ENCODE peak calls at places on chromosome 6, in five cellular contexts. One of them, this sample, is unnamed.

GRCh38 chr6:68635706-68636513 is 828 bp downstream of the ADGRB3 start:
- DNase-seq in activated CD4-positive, alpha-beta T cell treated with anti-CD3 and anti-CD28 coated beads for 48 hours: peak; percentile 6
- DNase-seq in fibroblast of the aortic adventitia: peak; percentile 16
- DNase-seq in GM12891: peak; percentile 1
- DNase-seq in AG04450: no peak
- DNase-seq in this sample: no peak

GRCh38 chr6:70118670-70119069 is 184.2 kb downstream of the COL9A1 start:
- DNase-seq in activated CD4-positive, alpha-beta T cell treated with anti-CD3 and anti-CD28 coated beads for 48 hours: no peak
- DNase-seq in fibroblast of the aortic adventitia: no peak
- DNase-seq in GM12891: no peak
- DNase-seq in AG04450: no peak
- DNase-seq in this sample: no peak

GRCh38 chr6:26311385-26312095 is 53.5 kb upstream of the BTN3A2 start:
- DNase-seq in activated CD4-positive, alpha-beta T cell treated with anti-CD3 and anti-CD28 coated beads for 48 hours: peak; percentile 74
- DNase-seq in fibroblast of the aortic adventitia: peak; percentile 83
- DNase-seq in GM12891: no peak
- DNase-seq in AG04450: no peak
- DNase-seq in this sample: peak; percentile 76

GRCh38 chr6:133114973-133115372 is 126.2 kb upstream of the EYA4 start:
- DNase-seq in activated CD4-positive, alpha-beta T cell treated with anti-CD3 and anti-CD28 coated beads for 48 hours: no peak
- DNase-seq in fibroblast of the aortic adventitia: no peak
- DNase-seq in GM12891: no peak
- DNase-seq in AG04450: no peak
- DNase-seq in this sample: no peak

GRCh38 chr6:27547157-27548075 is 74.5 kb upstream of the ZNF184 start:
- DNase-seq in activated CD4-positive, alpha-beta T cell treated with anti-CD3 and anti-CD28 coated beads for 48 hours: peak; percentile 75
- DNase-seq in fibroblast of the aortic adventitia: peak; percentile 68
- DNase-seq in GM12891: no peak
- DNase-seq in AG04450: peak; percentile 20
- DNase-seq in this sample: peak; percentile 70

GRCh38 chr6:164014716-164015484 is 600.4 kb downstream of the QKI start:
- DNase-seq in activated CD4-positive, alpha-beta T cell treated with anti-CD3 and anti-CD28 coated beads for 48 hours: no peak
- DNase-seq in fibroblast of the aortic adventitia: no peak
- DNase-seq in GM12891: no peak
- DNase-seq in AG04450: no peak
- DNase-seq in this sample: no peak

GRCh38 chr6:73610444-73611275 is 43.1 kb downstream of the SLC17A5 start:
- DNase-seq in activated CD4-positive, alpha-beta T cell treated with anti-CD3 and anti-CD28 coated beads for 48 hours: no peak
- DNase-seq in fibroblast of the aortic adventitia: peak; percentile 85
- DNase-seq in GM12891: no peak
- DNase-seq in AG04450: no peak
- DNase-seq in this sample: no peak

GRCh38 chr6:25042599-25042936 is 106.8 kb upstream of the RIPOR2 start:
- DNase-seq in activated CD4-positive, alpha-beta T cell treated with anti-CD3 and anti-CD28 coated beads for 48 hours: peak; percentile 35
- DNase-seq in fibroblast of the aortic adventitia: no peak
- DNase-seq in GM12891: no peak
- DNase-seq in AG04450: no peak
- DNase-seq in this sample: peak; percentile 45

GRCh38 chr6:40931927-40932326 is 107.1 kb downstream of the UNC5CL start:
- DNase-seq in activated CD4-positive, alpha-beta T cell treated with anti-CD3 and anti-CD28 coated beads for 48 hours: no peak
- DNase-seq in fibroblast of the aortic adventitia: peak; percentile 32
- DNase-seq in GM12891: no peak
- DNase-seq in AG04450: no peak
- DNase-seq in this sample: no peak

GRCh38 chr6:81228912-81229540 is 523.5 kb downstream of the TENT5A start:
- DNase-seq in activated CD4-positive, alpha-beta T cell treated with anti-CD3 and anti-CD28 coated beads for 48 hours: no peak
- DNase-seq in fibroblast of the aortic adventitia: peak; percentile 37
- DNase-seq in GM12891: no peak
- DNase-seq in AG04450: peak; percentile 62
- DNase-seq in this sample: no peak

GRCh38 chr6:137933696-137934095 is 66.6 kb downstream of the TNFAIP3 start:
- DNase-seq in activated CD4-positive, alpha-beta T cell treated with anti-CD3 and anti-CD28 coated beads for 48 hours: no peak
- DNase-seq in fibroblast of the aortic adventitia: peak; percentile 99
- DNase-seq in GM12891: no peak
- DNase-seq in AG04450: peak; percentile 23
- DNase-seq in this sample: no peak

GRCh38 chr6:27743787-27744186 is 168.4 kb downstream of the OR2B2 start:
- DNase-seq in activated CD4-positive, alpha-beta T cell treated with anti-CD3 and anti-CD28 coated beads for 48 hours: no peak
- DNase-seq in fibroblast of the aortic adventitia: no peak
- DNase-seq in GM12891: no peak
- DNase-seq in AG04450: no peak
- DNase-seq in this sample: no peak

GRCh38 chr6:147664092-147664491 is 155.6 kb downstream of the SAMD5 start:
- DNase-seq in activated CD4-positive, alpha-beta T cell treated with anti-CD3 and anti-CD28 coated beads for 48 hours: no peak
- DNase-seq in fibroblast of the aortic adventitia: no peak
- DNase-seq in GM12891: no peak
- DNase-seq in AG04450: no peak
- DNase-seq in this sample: no peak

GRCh38 chr6:169385237-169385880 is 131.7 kb upstream of the THBS2 start:
- DNase-seq in activated CD4-positive, alpha-beta T cell treated with anti-CD3 and anti-CD28 coated beads for 48 hours: no peak
- DNase-seq in fibroblast of the aortic adventitia: no peak
- DNase-seq in GM12891: no peak
- DNase-seq in AG04450: no peak
- DNase-seq in this sample: no peak

GRCh38 chr6:39093167-39093708 is 21.7 kb downstream of the SAYSD1 start:
- DNase-seq in activated CD4-positive, alpha-beta T cell treated with anti-CD3 and anti-CD28 coated beads for 48 hours: no peak
- DNase-seq in fibroblast of the aortic adventitia: no peak
- DNase-seq in GM12891: no peak
- DNase-seq in AG04450: no peak
- DNase-seq in this sample: no peak

GRCh38 chr6:143843689-143844405 is 709 bp downstream of the LTV1 start:
- DNase-seq in activated CD4-positive, alpha-beta T cell treated with anti-CD3 and anti-CD28 coated beads for 48 hours: no peak
- DNase-seq in fibroblast of the aortic adventitia: peak; percentile 11
- DNase-seq in GM12891: no peak
- DNase-seq in AG04450: no peak
- DNase-seq in this sample: peak; percentile 6

GRCh38 chr6:29938746-29939508 is 3.4 kb upstream of the HLA-A start:
- DNase-seq in activated CD4-positive, alpha-beta T cell treated with anti-CD3 and anti-CD28 coated beads for 48 hours: no peak
- DNase-seq in fibroblast of the aortic adventitia: no peak
- DNase-seq in GM12891: no peak
- DNase-seq in AG04450: no peak
- DNase-seq in this sample: peak; percentile 51

GRCh38 chr6:53975966-53976610 is 135.2 kb upstream of the MLIP start:
- DNase-seq in activated CD4-positive, alpha-beta T cell treated with anti-CD3 and anti-CD28 coated beads for 48 hours: no peak
- DNase-seq in fibroblast of the aortic adventitia: peak; percentile 53
- DNase-seq in GM12891: no peak
- DNase-seq in AG04450: no peak
- DNase-seq in this sample: no peak

This sample was measured in activated CD8-positive, alpha-beta T cell treated with anti-CD3 and anti-CD28 coated beads for 36 hours.